ENCODE peak calls at places on chromosomes 16 and 17, in five cellular contexts. W is GM12865, C is gastrocnemius medialis, Z is heart left ventricle, T is left lung. N is an unnamed sample.

GRCh38 chr16:3112058-3112880 is at the start of gene ZNF205:
- DNase-seq in W (peak), C (no peak), T (peak), Z (peak), N (no peak)

GRCh38 chr16:83390759-83391158 is 417.0 kb upstream of the HSBP1 start:
- DNase-seq in Z (no peak), C (no peak), W (no peak), T (no peak), N (no peak)

GRCh38 chr17:28743243-28744103 is at the start of gene TRAF4:
- DNase-seq in T (peak), Z (peak), C (no peak), W (peak), N (no peak)

GRCh38 chr16:30075503-30076275 is at the start of gene PPP4C:
- DNase-seq in W (peak), C (peak), T (peak), Z (peak), N (no peak)

GRCh38 chr16:49822649-49823370 is 33.1 kb downstream of the ZNF423 start:
- DNase-seq in W (no peak), T (no peak), C (peak), Z (no peak), N (no peak)

GRCh38 chr17:49776864-49777263 is 11.6 kb upstream of the KAT7 start:
- DNase-seq in Z (no peak), W (no peak), C (no peak), T (no peak), N (no peak)

GRCh38 chr17:63699638-63700527 is at the start of gene LIMD2:
- DNase-seq in C (no peak), W (peak), Z (peak), T (peak), N (no peak)

GRCh38 chr16:1097800-1098199 is 1.8 kb upstream of the C1QTNF8 start:
- DNase-seq in Z (peak), W (no peak), C (peak), T (no peak), N (no peak)

GRCh38 chr17:44005865-44006580 is 1.6 kb downstream of the NAGS start:
- DNase-seq in C (no peak), T (peak), W (no peak), Z (no peak), N (no peak)

GRCh38 chr16:22797551-22797950 is 16.4 kb upstream of the HS3ST2 start:
- DNase-seq in W (no peak), C (no peak), Z (no peak), T (no peak), N (no peak)

GRCh38 chr16:9061358-9061813 is 30.1 kb upstream of the HAPSTR1 start:
- DNase-seq in Z (peak), W (peak), T (peak), C (peak), N (no peak)

GRCh38 chr16:28087140-28087660 is 23.7 kb upstream of the GSG1L start:
- DNase-seq in Z (no peak), T (no peak), C (no peak), W (no peak), N (no peak)

GRCh38 chr16:71709231-71709781 is 15.2 kb downstream of the PHLPP2 start:
- DNase-seq in W (no peak), T (no peak), Z (no peak), C (no peak), N (no peak)

GRCh38 chr17:68053237-68054030 is 17.9 kb downstream of the KPNA2 start:
- DNase-seq in Z (peak), C (no peak), T (no peak), W (no peak), N (no peak)

GRCh38 chr16:67969286-67970039 is 1.0 kb upstream of the SLC12A4 start:
- DNase-seq in C (no peak), T (no peak), Z (no peak), W (no peak), N (no peak)

GRCh38 chr17:57407287-57408063 is 151.2 kb downstream of the MSI2 start:
- DNase-seq in C (no peak), T (peak), Z (no peak), W (no peak), N (no peak)

GRCh38 chr17:30378191-30378796 is 433 bp upstream of the CPD start:
- DNase-seq in T (peak), W (peak), Z (peak), C (no peak), N (no peak)

GRCh38 chr17:40306395-40306794 is 2.6 kb upstream of the RARA start:
- DNase-seq in W (no peak), Z (no peak), T (no peak), C (no peak), N (no peak)

GRCh38 chr17:57537524-57538410 is 207.3 kb downstream of the CCDC182 start:
- DNase-seq in T (no peak), C (no peak), W (no peak), Z (no peak), N (no peak)

GRCh38 chr17:4856937-4857314 is 23.8 kb downstream of the MINK1 start:
- DNase-seq in C (no peak), Z (no peak), W (no peak), T (no peak), N (no peak)

GRCh38 chr16:10987361-10988163 is 43.2 kb downstream of the CLEC16A start:
- DNase-seq in Z (no peak), W (peak), C (no peak), T (no peak), N (no peak)

GRCh38 chr17:13036776-13037175 is 18.9 kb upstream of the ELAC2 start:
- DNase-seq in Z (no peak), C (no peak), T (no peak), W (no peak), N (no peak)

GRCh38 chr16:23694707-23695373 is 16.2 kb downstream of the PLK1 start:
- DNase-seq in T (no peak), Z (no peak), W (peak), C (no peak), N (no peak)

GRCh38 chr17:74654742-74655141 is 31.2 kb upstream of the CD300E start:
- DNase-seq in T (no peak), W (no peak), C (no peak), Z (no peak), N (no peak)

GRCh38 chr17:73786286-73786743 is 142.1 kb upstream of the SDK2 start:
- DNase-seq in W (no peak), T (no peak), C (no peak), Z (no peak), N (no peak)

GRCh38 chr17:43449470-43450202 is 34.1 kb upstream of the DHX8 start:
- DNase-seq in T (no peak), W (no peak), Z (no peak), C (no peak), N (no peak)

GRCh38 chr16:82037666-82038065 is 2.6 kb downstream of the HSD17B2 start:
- DNase-seq in W (no peak), Z (no peak), T (no peak), C (no peak), N (no peak)

GRCh38 chr16:82037251-82037650 is 2.2 kb downstream of the HSD17B2 start:
- DNase-seq in T (no peak), C (no peak), Z (no peak), W (no peak), N (no peak)

GRCh38 chr16:82033006-82033405 is 2.0 kb upstream of the HSD17B2 start:
- DNase-seq in C (no peak), Z (no peak), W (no peak), T (no peak), N (no peak)

GRCh38 chr16:82033683-82034300 is 1.3 kb upstream of the HSD17B2 start:
- DNase-seq in C (no peak), W (no peak), T (no peak), Z (no peak), N (no peak)

DNA sequence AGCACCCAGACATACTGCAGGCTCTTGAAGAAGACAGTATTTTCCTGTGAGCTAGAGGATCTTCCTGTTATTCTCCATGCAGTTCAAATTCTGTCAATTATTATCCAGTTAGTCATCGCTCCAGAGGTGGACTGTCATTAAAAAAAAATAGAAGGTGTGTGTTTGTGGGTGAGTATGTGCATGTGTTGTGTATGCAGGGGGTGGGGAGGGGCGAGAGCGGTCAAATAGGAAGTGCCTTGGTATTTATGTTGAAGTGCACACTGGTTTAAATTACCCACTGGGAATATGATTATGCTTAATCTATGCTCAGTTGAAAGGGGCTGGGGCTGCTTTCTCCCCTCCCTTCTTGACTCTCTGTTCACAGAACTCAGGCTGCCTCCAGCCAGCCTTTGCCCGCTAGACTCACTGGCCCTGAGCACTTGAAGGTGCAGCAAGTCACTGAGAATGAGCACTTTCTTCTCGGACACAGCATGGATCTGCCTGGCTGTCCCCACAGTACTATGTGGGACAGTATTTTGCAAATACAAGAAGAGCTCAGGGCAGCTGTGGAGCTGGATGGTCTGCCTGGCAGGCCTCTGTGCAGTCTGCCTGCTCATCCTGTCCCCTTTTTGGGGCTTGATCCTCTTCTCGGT is at the start of gene HSD17B2:
- DNase-seq in W (no peak), Z (no peak), T (no peak), C (no peak), N (no peak)
- H3K4me3 ChIP-seq in W (no peak), Z (no peak), T (no peak), C (no peak), N (no peak)

GRCh38 chr16:17433577-17433960 is 37.2 kb downstream of the XYLT1 start:
- DNase-seq in Z (no peak), T (no peak), W (no peak), C (no peak), N (no peak)

GRCh38 chr16:17431012-17431411 is 39.7 kb downstream of the XYLT1 start:
- DNase-seq in T (no peak), Z (no peak), C (no peak), W (no peak), N (no peak)

GRCh38 chr16:17432902-17433576 is 37.7 kb downstream of the XYLT1 start:
- DNase-seq in Z (no peak), W (no peak), C (no peak), T (no peak), N (no peak)

GRCh38 chr16:17434006-17434405 is 36.8 kb downstream of the XYLT1 start:
- DNase-seq in W (no peak), C (no peak), T (no peak), Z (peak), N (no peak)

GRCh38 chr16:17431904-17432625 is 38.7 kb downstream of the XYLT1 start:
- DNase-seq in Z (no peak), T (no peak), C (no peak), W (no peak), N (no peak)
- TF ChIP-seq CTCF in Z (no peak), T (no peak), C (no peak), W (no peak), N (no peak)

DNA sequence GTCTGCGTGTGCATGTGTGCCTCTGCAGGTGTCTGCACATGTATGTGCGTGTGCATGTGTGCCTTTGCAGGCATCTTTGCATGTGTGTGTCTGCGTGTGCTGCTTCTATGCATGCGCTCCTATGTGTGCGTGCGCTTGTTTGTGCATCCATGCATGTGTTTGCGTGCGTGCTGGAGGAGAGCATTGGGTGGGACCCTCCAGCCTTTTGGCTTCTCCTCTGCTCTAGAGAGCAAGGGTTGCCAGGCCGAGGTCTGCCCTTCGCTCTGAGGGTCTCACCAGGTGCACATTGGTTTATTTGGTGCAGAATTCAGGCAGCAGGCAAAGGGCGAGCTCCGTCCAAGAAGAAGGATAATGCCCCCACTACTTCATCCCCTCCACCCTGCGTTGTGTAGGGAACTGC is 1.1 kb upstream of the RAB40B start:
- DNase-seq in T (no peak), Z (no peak), C (no peak), W (no peak), N (no peak)
- H3K4me3 ChIP-seq in T (peak), Z (peak), C (peak), W (no peak), N (no peak)

DNA sequence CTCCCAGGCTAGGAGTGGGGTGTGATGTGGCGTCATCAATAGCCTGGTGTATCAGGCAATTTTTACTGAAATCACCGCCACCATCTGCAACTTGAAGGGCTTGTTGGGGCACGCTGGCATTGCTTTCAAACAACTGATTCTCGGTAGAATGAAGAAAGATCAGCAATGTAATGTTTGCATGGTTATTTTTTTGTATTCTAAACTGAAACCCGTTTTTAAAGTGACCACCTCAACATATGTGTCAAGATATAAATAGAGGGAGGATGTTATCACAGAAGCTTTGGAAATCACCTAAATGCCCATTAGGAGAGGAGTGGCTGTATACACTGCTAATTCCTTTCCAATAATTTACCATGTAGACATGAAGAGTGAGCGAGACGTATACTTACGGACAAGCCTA is 91.3 kb downstream of the WSCD1 start:
- DNase-seq in C (no peak), Z (no peak), T (no peak), W (peak), N (no peak)
- TF ChIP-seq CTCF in C (no peak), Z (no peak), T (no peak), W (no peak), N (no peak)

DNA sequence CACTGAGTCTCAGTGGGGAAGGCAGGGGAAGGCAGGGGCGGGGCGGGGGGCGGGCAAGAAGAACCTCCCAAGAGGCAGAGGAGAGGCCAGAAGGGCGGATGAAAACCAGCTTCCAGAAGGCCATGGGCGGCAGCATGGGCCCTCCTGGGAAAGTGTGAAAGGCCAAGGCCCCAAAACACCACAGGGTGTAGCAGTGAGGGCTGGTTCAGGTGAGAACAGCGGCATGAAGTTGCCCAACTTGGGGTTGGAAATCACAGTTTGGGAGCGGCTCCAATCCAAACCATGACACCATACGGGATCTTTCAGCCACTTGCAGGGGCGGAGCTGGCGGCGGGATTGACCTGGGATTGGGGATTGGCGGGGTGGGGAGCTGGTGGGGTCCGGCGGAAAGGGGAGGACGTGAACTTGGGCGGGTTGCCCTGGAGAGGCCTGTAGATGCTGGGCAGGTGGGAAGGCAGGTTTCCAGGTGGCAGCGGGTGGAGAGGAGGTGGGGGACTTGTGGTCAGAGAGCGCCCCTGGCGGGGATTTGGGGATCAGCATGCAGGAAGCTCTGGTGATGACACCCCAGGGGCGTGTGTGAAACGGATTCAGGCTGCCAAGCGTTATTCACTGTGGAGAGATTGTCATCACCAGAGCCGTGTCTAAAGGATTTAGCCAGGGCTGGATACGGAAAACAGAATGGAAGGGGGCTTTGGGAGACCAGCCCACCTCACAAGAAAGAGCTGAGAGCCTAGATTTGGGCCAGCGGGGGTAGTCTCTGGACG is 80.9 kb downstream of the ARHGAP23 start:
- DNase-seq in C (peak), W (peak), T (peak), Z (peak), N (peak)
- H3K4me3 ChIP-seq in C (no peak), W (no peak), T (no peak), Z (peak), N (no peak)

DNA sequence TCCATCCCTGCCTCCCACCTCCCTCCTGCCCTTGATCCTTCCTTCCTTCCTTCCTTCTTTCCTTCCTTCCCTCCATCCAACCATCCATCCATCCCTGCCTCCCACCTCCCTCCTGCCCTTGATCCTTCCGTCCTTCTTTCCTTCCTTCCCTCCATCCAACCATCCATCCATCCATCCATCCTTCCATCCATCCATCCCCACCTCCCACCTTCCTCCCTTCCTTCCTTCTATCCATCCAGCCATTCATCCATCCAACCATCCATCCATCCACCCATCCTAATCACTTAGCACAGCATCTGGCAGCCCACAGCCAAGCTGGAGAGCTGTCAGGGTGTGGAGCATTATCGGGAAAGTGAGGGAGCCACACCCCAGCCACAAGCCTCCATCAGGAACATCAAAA is 54.5 kb downstream of the TK2 start:
- DNase-seq in T (no peak), C (no peak), W (no peak), Z (peak), N (no peak)
- TF ChIP-seq CTCF in T (no peak), C (no peak), W (no peak), Z (no peak), N (no peak)

GRCh38 chr17:27533068-27533397 is 76.8 kb downstream of the KSR1 start:
- DNase-seq in Z (no peak), T (no peak), W (no peak), C (no peak), N (no peak)
- H3K4me3 ChIP-seq in Z (no peak), T (no peak), W (no peak), C (no peak), N (no peak)

DNA sequence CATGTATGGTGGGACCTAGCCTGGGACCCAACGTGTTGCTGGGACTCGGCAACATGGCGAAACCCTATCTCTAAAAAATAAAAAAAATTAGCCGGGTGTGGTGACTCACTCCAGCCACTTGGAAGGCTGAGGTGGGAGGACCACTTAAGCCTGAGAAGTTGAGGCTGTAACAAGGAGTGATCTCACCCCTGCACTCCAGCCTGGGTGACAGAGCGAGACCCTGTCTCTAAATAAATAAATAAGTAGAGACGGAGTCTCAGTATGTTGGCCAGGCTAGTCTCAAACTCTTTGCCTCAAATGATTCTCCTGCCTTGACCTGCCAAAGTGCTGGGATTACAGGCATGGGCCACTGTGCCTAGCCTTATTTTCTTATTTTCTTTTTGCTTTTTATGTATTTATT is 10.1 kb upstream of the CNP start:
- DNase-seq in C (no peak), T (no peak), Z (no peak), W (no peak), N (no peak)
- TF ChIP-seq CTCF in C (no peak), T (no peak), Z (no peak), W (no peak), N (no peak)

GRCh38 chr17:82242698-82242976 is 13.8 kb downstream of the SLC16A3 start:
- DNase-seq in T (no peak), C (no peak), Z (no peak), W (no peak), N (no peak)
- H3K4me3 ChIP-seq in T (no peak), C (no peak), Z (no peak), W (no peak), N (no peak)

N was measured in GM12864.